ENCODE peak calls at places on chromosomes 5 and 9, in four cellular contexts. N, M, P and F are unnamed samples.

GRCh38 chr9:121975801-121976277 is 117.3 kb downstream of the TTLL11 start:
- DNase-seq in N (no peak), M (no peak), P (no peak), F (no peak)

GRCh38 chr9:18459958-18460584 is 13.9 kb upstream of the ADAMTSL1 start:
- DNase-seq in N (no peak), M (no peak), P (peak; percentile 91), F (no peak)

GRCh38 chr5:135993894-135994514 is 34.8 kb upstream of the TGFBI start:
- DNase-seq in N (no peak), M (peak; percentile 78), P (no peak), F (no peak)

GRCh38 chr5:65834306-65834705 is 92.1 kb upstream of the ERBIN start:
- DNase-seq in N (no peak), M (no peak), P (no peak), F (no peak)

GRCh38 chr5:138663009-138663408 is 87.8 kb upstream of the HSPA9 start:
- DNase-seq in N (no peak), M (peak; percentile 46), P (no peak), F (no peak)

GRCh38 chr9:4016789-4017188 is 283.1 kb downstream of the GLIS3 start:
- DNase-seq in N (no peak), M (no peak), P (no peak), F (no peak)

GRCh38 chr5:173197375-173197891 is 37.6 kb downstream of the NKX2-5 start:
- DNase-seq in N (no peak), M (no peak), P (no peak), F (no peak)

GRCh38 chr9:78428640-78429039 is 131.7 kb downstream of the PSAT1 start:
- DNase-seq in N (no peak), M (no peak), P (no peak), F (no peak)

GRCh38 chr5:150146235-150146634 is 9.4 kb downstream of the PDGFRB start:
- DNase-seq in N (no peak), M (no peak), P (no peak), F (no peak)

GRCh38 chr9:116499986-116500871 is 186.9 kb upstream of the TRIM32 start:
- DNase-seq in N (no peak), M (no peak), P (peak; percentile 23), F (no peak)

GRCh38 chr5:41012318-41012717 is 58.8 kb downstream of the MROH2B start:
- DNase-seq in N (no peak), M (peak; percentile 50), P (no peak), F (no peak)

GRCh38 chr9:118222375-118222774 is 518.2 kb downstream of the TLR4 start:
- DNase-seq in N (no peak), M (no peak), P (no peak), F (no peak)

GRCh38 chr5:176621661-176622079 is 8.7 kb downstream of the SNCB start:
- DNase-seq in N (no peak), M (peak; percentile 61), P (no peak), F (no peak)

GRCh38 chr9:136552117-136552685 is 6.4 kb upstream of the NOTCH1 start:
- DNase-seq in N (no peak), M (no peak), P (peak; percentile 63), F (no peak)
- H3K4me3 ChIP-seq in N (no peak overlapping the region), M (no peak overlapping the region), P (peak overlapping the region; percentile 20), F (peak overlapping the region; percentile 52)

GRCh38 chr5:45639038-45639437 is 57.1 kb downstream of the HCN1 start:
- DNase-seq in N (no peak), M (peak; percentile 1), P (no peak), F (no peak)
- TF ChIP-seq CTCF in N (no peak), M (peak; percentile 56), P (no peak), F (no peak)

GRCh38 chr5:11306365-11306764 is 545.3 kb upstream of the DAP start:
- DNase-seq in N (no peak), M (no peak), P (no peak), F (no peak)
- H3K4me3 ChIP-seq in N (no peak overlapping the region), M (no peak overlapping the region), P (no peak overlapping the region), F (no peak overlapping the region)

DNA sequence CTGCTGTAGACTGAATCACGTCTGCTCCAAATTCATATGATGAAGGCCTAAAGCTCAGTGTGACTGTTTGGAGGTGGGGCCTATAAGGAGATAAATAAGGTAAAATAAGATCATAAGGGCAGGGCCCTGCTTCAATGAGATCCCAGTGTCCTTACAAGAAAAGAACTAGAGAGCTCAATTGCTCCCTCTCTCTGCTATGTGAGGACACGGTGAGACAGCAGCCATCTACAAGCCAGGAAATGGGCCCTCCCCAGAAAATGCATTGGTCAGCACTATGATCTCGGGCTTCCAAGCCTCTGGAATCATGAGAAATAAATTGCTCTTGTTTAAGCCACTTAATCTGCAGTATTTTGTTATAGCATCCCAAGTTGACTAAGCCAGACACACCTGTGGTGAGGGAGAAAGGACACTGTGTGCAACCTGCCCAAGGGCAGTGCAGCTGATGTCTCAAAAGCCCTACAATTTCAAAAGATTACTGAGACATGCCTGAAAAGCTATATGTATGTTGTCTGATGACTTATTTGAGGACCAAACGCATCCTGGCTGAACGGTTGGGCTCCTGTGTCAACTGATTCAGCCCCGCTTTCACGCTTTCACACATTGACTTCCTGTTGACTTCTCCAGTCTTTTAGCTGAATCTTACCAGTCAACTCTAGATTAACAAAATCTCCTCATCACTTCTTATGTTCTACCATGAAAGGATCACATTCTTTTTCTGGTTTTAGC is 13.2 kb downstream of the GZMK start:
- DNase-seq in N (no peak), M (no peak), P (no peak), F (no peak)
- TF ChIP-seq CTCF in N (no peak), M (peak; percentile 42), P (no peak), F (no peak)

DNA sequence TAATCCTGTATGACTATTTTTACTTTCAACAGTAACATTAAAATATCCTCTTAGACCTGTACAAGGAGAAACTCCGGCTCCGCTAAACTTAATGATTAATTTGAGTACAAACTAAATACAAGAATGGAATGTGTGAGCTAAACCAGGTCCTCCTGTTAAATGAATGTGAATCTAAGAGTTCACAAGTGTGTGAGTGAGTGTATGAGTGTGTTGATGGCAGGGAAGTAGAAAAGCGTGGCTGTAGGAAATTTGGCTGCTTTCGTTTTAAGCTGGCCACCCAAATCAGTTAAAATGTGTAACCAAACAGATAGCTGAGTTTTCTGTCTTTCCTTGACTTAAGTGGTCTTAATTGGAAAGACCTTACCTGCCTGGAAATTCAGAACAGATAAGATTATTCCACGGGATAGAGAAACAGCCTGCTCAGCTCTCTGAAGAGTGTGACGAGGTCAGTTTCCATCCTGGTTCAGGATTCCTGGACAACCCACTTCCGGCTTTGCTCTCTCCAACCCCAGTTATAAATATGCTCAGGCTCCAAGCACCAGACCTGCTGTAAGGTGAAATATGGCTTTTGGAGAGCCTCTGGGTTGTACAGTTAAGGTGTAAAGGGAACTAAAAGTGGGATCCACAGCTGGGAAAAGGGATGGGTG is 908.6 kb upstream of the EDIL3 start:
- DNase-seq in N (no peak), M (no peak), P (no peak), F (no peak)
- H3K4me3 ChIP-seq in N (no peak overlapping the region), M (peak overlapping the region; percentile 62), P (no peak overlapping the region), F (peak overlapping the region; percentile 63)

GRCh38 chr9:81174023-81174422 is 515.3 kb downstream of the TLE1 start:
- DNase-seq in N (no peak), M (no peak), P (no peak), F (no peak)
- TF ChIP-seq CTCF in N (no peak), M (peak; percentile 17), P (no peak), F (no peak)

DNA sequence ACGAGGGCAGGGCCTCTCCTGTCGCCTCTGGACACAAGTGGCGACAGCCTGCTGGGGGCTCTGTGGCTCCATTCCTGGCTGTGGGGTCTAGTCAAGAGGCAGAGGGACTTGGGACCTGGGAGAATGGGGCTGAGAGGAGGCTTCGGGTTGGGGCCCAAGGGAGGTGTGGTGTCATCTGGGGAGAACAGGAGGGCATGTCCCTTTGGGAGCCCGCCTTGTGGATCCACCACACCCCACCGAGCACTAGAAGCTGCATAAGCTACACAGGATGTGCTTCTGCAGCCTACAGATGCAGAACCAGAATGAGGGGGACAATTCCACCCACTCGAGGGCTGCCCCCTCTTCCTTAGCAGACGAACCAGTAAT is 3.9 kb upstream of the MAN1B1 start:
- DNase-seq in N (no peak), M (no peak), P (no peak), F (no peak)
- H3K4me3 ChIP-seq in N (no peak overlapping the region), M (no peak overlapping the region), P (no peak overlapping the region), F (no peak overlapping the region)